ENCODE peak calls at places on chromosomes 7 and 10, in five cellular contexts. Y is body of pancreas; G is heart right ventricle; J is CD8-positive, alpha-beta T cell; Z is right lobe of liver. H is an unnamed sample.

GRCh38 chr10:126380352-126381076 is 7.8 kb downstream of the ADAM12 start:
- DNase-seq in G (no peak), J (no peak), Y (no peak), Z (no peak), H (no peak)

GRCh38 chr10:130770018-130770630 is 541.4 kb downstream of the TCERG1L start:
- DNase-seq in J (no peak), G (no peak), Z (no peak), Y (no peak), H (no peak)

GRCh38 chr7:141671705-141672496 is 30.1 kb downstream of the DENND11 start:
- DNase-seq in G (no peak), Y (no peak), Z (no peak), J (no peak), H (no peak)

GRCh38 chr7:144391823-144392255 is 11.7 kb downstream of the NOBOX start:
- DNase-seq in Z (no peak), Y (no peak), J (no peak), G (no peak), H (peak; percentile 48)

GRCh38 chr10:66931340-66931948 is 5.6 kb downstream of the LRRTM3 start:
- DNase-seq in Y (no peak), G (no peak), Z (no peak), J (no peak), H (peak; percentile 50)

GRCh38 chr7:118312051-118312450 is 87.5 kb downstream of the ANKRD7 start:
- DNase-seq in Y (no peak), Z (no peak), G (no peak), J (no peak), H (no peak)

GRCh38 chr7:150959739-150960734 is 18.1 kb downstream of the KCNH2 start:
- DNase-seq in Z (no peak), G (no peak), Y (no peak), J (no peak), H (no peak)

GRCh38 chr10:73110345-73110849 is at the start of gene NUDT13:
- DNase-seq in Y (peak; percentile 78), Z (peak; percentile 81), J (peak; percentile 10), G (peak; percentile 36), H (peak; percentile 82)

GRCh38 chr7:20021834-20022233 is 195.3 kb downstream of the MACC1 start:
- DNase-seq in Z (no peak), J (no peak), G (no peak), Y (no peak), H (no peak)

GRCh38 chr7:117666019-117666418 is 186.2 kb downstream of the CFTR start:
- DNase-seq in Y (no peak), G (no peak), J (no peak), Z (no peak), H (no peak)

GRCh38 chr7:32583791-32584190 is 88.5 kb downstream of the AVL9 start:
- DNase-seq in G (no peak), Y (no peak), Z (no peak), J (no peak), H (no peak)

GRCh38 chr7:122412886-122413285 is 108.3 kb upstream of the FEZF1 start:
- DNase-seq in G (no peak), Y (peak; percentile 25), Z (no peak), J (no peak), H (no peak)

GRCh38 chr10:84432891-84433290 is 104.5 kb downstream of the CCSER2 start:
- DNase-seq in J (no peak), Y (no peak), G (no peak), Z (no peak), H (no peak)

GRCh38 chr10:71383972-71384687 is 12.6 kb upstream of the CDH23 start:
- DNase-seq in Y (peak; percentile 81), J (peak; percentile 56), G (peak; percentile 79), Z (peak; percentile 81), H (peak; percentile 54)

GRCh38 chr10:32189400-32190084 is 133.3 kb upstream of the KIF5B start:
- DNase-seq in Y (peak; percentile 39), Z (no peak), G (no peak), J (no peak), H (peak; percentile 86)

GRCh38 chr10:75137533-75138438 is 26.3 kb downstream of the SAMD8 start:
- DNase-seq in J (no peak), Y (no peak), Z (no peak), G (no peak), H (peak; percentile 73)

GRCh38 chr7:2210551-2211258 is 22.0 kb downstream of the MAD1L1 start:
- DNase-seq in Y (no peak), G (no peak), Z (no peak), J (no peak), H (no peak)
- H3K36me3 ChIP-seq in Y (no peaks in the 10 kb centered on the region), G (peaks cover 14% of the 10 kb centered on the region), Z (no peaks in the 10 kb centered on the region), J (peaks cover 11% of the 10 kb centered on the region), H (peaks cover 2% of the 10 kb centered on the region)

GRCh38 chr7:29588900-29589696 is 25.5 kb downstream of the PRR15 start:
- DNase-seq in J (no peak), Z (no peak), G (no peak), Y (peak; percentile 64), H (peak; percentile 67)
- H3K27ac ChIP-seq in J (no peak overlapping the region), Z (no peak overlapping the region), G (no peak overlapping the region), Y (no peak overlapping the region), H (peak overlapping the region; percentile 77)

DNA sequence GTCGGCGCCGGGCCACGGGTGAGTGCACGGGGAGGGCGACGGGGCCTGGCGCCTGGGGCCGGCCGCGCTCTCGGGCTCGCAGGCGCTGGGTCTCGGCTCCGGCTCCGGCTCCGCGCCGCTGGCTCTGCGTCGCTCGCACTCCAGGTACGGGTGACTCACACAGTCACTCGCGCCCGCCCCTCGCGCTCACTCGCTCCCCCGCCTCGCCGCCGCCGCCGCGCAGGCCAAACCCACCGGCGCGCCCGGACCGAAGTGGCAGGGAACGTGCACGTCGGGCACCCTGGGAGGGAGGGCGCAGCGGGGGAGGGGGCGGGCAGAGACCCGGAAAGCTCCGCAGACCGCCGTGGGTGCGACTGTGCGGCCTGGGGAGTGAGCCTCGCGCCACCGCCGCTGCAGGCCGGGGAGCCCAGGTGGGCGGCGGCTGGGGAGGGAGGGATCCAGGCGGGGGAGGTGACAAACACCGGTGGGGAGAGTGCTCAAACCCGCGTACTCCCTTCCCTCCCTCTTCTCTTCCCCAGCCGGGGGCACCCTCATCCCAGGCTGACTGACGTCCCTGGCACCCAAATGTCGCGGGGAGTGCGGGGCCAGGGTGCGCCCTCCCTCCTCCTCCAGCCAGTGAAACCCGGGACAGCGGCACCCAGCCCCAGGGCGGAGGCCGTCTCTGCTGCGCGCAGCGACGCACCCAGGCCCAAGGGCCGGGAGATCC is 277.0 kb upstream of the NEBL start:
- DNase-seq in J (no peak), Z (peak; percentile 51), Y (peak; percentile 91), G (peak; percentile 45), H (peak; percentile 37)
- H3K4me3 ChIP-seq in J (no peak overlapping the region), Z (peak overlapping the region; percentile 54), Y (peak overlapping the region; percentile 65), G (peak overlapping the region; percentile 58), H (peak overlapping the region; percentile 55)

GRCh38 chr10:86953747-86954680 is 3.4 kb downstream of the MMRN2 start:
- DNase-seq in Y (peak; percentile 25), Z (peak; percentile 75), G (peak; percentile 73), J (no peak), H (no peak)
- H3K36me3 ChIP-seq in Y (no peaks in the 10 kb centered on the region), Z (no peaks in the 10 kb centered on the region), G (no peaks in the 10 kb centered on the region), J (no peaks in the 10 kb centered on the region), H (no peaks in the 10 kb centered on the region)

GRCh38 chr10:114061148-114061547 is 17.5 kb downstream of the ADRB1 start:
- DNase-seq in Y (no peak), G (no peak), J (no peak), Z (no peak), H (no peak)
- H3K27ac ChIP-seq in Y (no peak overlapping the region), G (no peak overlapping the region), J (no peak overlapping the region), Z (no peak overlapping the region), H (no peak overlapping the region)